ENCODE peak calls at places on chromosomes 6 and 20, in six cellular contexts. E, G, S, A, D and M are unnamed samples.

GRCh38 chr6:56914791-56915658 is 39.9 kb upstream of the BEND6 start:
- DNase-seq in S (no peak), E (no peak), A (no peak), D (no peak), G (no peak), M (no peak)

GRCh38 chr20:18835850-18836249 is 22.3 kb downstream of the SCP2D1 start:
- DNase-seq in D (no peak), G (no peak), A (no peak), S (no peak), E (no peak), M (no peak)

GRCh38 chr6:6984585-6985366 is 123.0 kb upstream of the RREB1 start:
- DNase-seq in S (no peak), G (no peak), A (no peak), E (no peak), D (no peak), M (no peak)

GRCh38 chr20:49821850-49822249 is 9.2 kb downstream of the SLC9A8 start:
- DNase-seq in S (no peak), A (no peak), E (peak), D (no peak), G (no peak), M (no peak)

GRCh38 chr6:14128017-14128416 is 10.4 kb downstream of the CD83 start:
- DNase-seq in S (no peak), E (no peak), G (no peak), A (no peak), D (no peak), M (no peak)

GRCh38 chr20:15406072-15406471 is 1068.7 kb upstream of the FLRT3 start:
- DNase-seq in A (no peak), S (no peak), D (no peak), E (no peak), G (no peak), M (no peak)

GRCh38 chr20:7161690-7162089 is 394.2 kb downstream of the BMP2 start:
- DNase-seq in E (peak), G (no peak), D (no peak), S (no peak), A (no peak), M (peak)

GRCh38 chr6:167238694-167239467 is 52.2 kb upstream of the UNC93A start:
- DNase-seq in D (no peak), G (no peak), A (no peak), S (no peak), E (no peak), M (no peak)

GRCh38 chr6:98924647-98925046 is 23.1 kb downstream of the FBXL4 start:
- DNase-seq in A (no peak), E (no peak), G (no peak), S (no peak), D (no peak), M (no peak)

GRCh38 chr6:7178280-7178679 is 70.5 kb downstream of the RREB1 start:
- DNase-seq in A (no peak), D (no peak), S (no peak), G (no peak), E (no peak), M (no peak)

GRCh38 chr6:13573669-13574110 is 711 bp upstream of the SIRT5 start:
- DNase-seq in E (peak), S (no peak), D (no peak), A (no peak), G (peak), M (peak)

GRCh38 chr20:62625516-62625915 is 16.8 kb upstream of the SLCO4A1 start:
- DNase-seq in A (no peak), E (no peak), D (no peak), G (no peak), S (no peak), M (no peak)

GRCh38 chr20:34522969-34523871 is 7.0 kb downstream of the DYNLRB1 start:
- DNase-seq in E (peak), D (no peak), A (no peak), S (peak), G (no peak), M (peak)

GRCh38 chr6:10320291-10320690 is 94.6 kb downstream of the TFAP2A start:
- DNase-seq in S (no peak), G (no peak), D (no peak), A (no peak), E (no peak), M (no peak)

GRCh38 chr20:57723816-57724215 is 14.0 kb upstream of the PMEPA1 start:
- DNase-seq in S (no peak), G (no peak), E (no peak), A (no peak), D (no peak), M (no peak)

GRCh38 chr20:59608396-59608795 is 4.1 kb downstream of the PHACTR3 start:
- DNase-seq in E (no peak), D (no peak), A (no peak), S (no peak), G (no peak), M (no peak)

GRCh38 chr20:44594730-44595129 is 12.4 kb downstream of the PKIG start:
- DNase-seq in S (peak), E (no peak), G (no peak), D (no peak), A (no peak), M (no peak)

GRCh38 chr20:50141018-50141675 is 12.4 kb downstream of the PEDS1 start:
- DNase-seq in E (no peak), S (no peak), D (no peak), G (no peak), A (no peak), M (no peak)

GRCh38 chr20:10555865-10556308 is 117.9 kb downstream of the JAG1 start:
- DNase-seq in D (no peak), A (no peak), E (no peak), S (no peak), G (no peak), M (peak)

GRCh38 chr6:155100087-155100486 is 105.0 kb downstream of the TIAM2 start:
- DNase-seq in D (no peak), S (no peak), G (no peak), E (no peak), A (no peak), M (no peak)

GRCh38 chr6:134447423-134447822 is 129.5 kb upstream of the SGK1 start:
- DNase-seq in E (no peak), D (no peak), S (no peak), G (no peak), A (no peak), M (no peak)

GRCh38 chr6:19424853-19425252 is 412.3 kb upstream of the ID4 start:
- DNase-seq in A (no peak), D (no peak), G (no peak), S (no peak), E (no peak), M (no peak)

GRCh38 chr6:40788661-40789111 is 201.5 kb upstream of the LRFN2 start:
- DNase-seq in A (no peak), S (no peak), G (no peak), E (no peak), D (no peak), M (no peak)

GRCh38 chr6:124480021-124480430 is 482.2 kb upstream of the RNF217 start:
- DNase-seq in D (no peak), G (no peak), E (no peak), S (no peak), A (no peak), M (no peak)

GRCh38 chr20:10696650-10697049 is 22.9 kb upstream of the JAG1 start:
- DNase-seq in S (no peak), A (no peak), D (no peak), G (no peak), E (no peak), M (no peak)

GRCh38 chr20:44990957-44991356 is 24.6 kb downstream of the STK4 start:
- DNase-seq in A (no peak), E (no peak), S (no peak), D (no peak), G (no peak), M (no peak)

GRCh38 chr6:155444120-155444917 is 11.3 kb downstream of the NOX3 start:
- DNase-seq in G (no peak), E (peak), S (no peak), D (no peak), A (no peak), M (no peak)

GRCh38 chr20:46324960-46325703 is 16.8 kb upstream of the CDH22 start:
- DNase-seq in G (no peak), A (no peak), D (no peak), E (peak), S (no peak), M (peak)

GRCh38 chr6:43096451-43097097 is 20.5 kb downstream of the PTK7 start:
- DNase-seq in G (peak), A (no peak), S (no peak), D (no peak), E (peak), M (peak)

GRCh38 chr20:3358676-3359340 is 48.7 kb downstream of the DNAAF9 start:
- DNase-seq in E (no peak), S (no peak), G (no peak), A (no peak), D (no peak), M (no peak)

GRCh38 chr6:10300071-10300470 is 114.8 kb downstream of the TFAP2A start:
- DNase-seq in G (no peak), S (no peak), E (peak), D (no peak), A (no peak), M (peak)

DNA sequence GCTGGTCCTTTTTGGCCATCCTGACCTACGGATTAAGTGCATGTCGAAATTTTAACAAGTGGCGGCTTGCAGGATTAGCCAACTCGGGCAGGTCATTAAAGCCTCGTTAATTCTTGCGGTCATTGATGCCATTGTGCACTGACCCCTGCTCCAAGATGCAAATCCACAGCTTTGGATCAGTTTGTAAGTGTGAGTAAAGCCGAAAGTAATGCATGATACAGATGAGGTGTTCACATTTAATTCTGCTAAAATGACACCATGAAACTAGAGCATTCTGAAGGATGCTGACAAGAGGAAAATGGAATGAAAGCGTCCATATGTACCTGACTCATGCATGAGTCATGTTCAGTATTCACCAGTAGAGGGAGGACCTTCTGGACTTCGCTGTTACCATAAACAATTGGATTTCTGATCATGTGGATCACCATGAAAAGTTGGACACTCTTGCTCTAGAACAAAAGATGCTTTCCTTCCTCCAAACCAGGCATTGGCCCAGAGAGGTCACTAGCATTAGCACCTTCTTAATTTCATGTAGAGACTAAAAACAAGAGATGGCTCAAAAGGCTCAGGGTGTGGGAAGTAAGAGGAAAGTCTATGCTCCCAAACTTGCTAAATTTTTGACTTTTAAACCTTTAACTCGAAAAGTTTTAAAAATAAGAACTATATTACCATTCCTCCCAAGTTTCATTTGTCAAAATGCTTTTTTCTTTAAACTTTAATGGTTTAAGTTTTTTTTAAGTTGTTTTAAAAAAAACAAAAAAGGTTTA is 48.0 kb downstream of the MUC22 start:
- DNase-seq in A (no peak), S (peak), E (peak), G (no peak), D (no peak), M (peak)
- TF ChIP-seq CTCF in A (peak), S (peak), E (peak), G (peak), D (peak), M (peak)

GRCh38 chr20:63955846-63956663 is at the start of gene UCKL1:
- DNase-seq in G (peak), E (peak), S (peak), A (no peak), D (peak), M (peak)
- TF ChIP-seq CTCF in G (no peak), E (no peak), S (no peak), A (no peak), D (no peak), M (peak)

DNA sequence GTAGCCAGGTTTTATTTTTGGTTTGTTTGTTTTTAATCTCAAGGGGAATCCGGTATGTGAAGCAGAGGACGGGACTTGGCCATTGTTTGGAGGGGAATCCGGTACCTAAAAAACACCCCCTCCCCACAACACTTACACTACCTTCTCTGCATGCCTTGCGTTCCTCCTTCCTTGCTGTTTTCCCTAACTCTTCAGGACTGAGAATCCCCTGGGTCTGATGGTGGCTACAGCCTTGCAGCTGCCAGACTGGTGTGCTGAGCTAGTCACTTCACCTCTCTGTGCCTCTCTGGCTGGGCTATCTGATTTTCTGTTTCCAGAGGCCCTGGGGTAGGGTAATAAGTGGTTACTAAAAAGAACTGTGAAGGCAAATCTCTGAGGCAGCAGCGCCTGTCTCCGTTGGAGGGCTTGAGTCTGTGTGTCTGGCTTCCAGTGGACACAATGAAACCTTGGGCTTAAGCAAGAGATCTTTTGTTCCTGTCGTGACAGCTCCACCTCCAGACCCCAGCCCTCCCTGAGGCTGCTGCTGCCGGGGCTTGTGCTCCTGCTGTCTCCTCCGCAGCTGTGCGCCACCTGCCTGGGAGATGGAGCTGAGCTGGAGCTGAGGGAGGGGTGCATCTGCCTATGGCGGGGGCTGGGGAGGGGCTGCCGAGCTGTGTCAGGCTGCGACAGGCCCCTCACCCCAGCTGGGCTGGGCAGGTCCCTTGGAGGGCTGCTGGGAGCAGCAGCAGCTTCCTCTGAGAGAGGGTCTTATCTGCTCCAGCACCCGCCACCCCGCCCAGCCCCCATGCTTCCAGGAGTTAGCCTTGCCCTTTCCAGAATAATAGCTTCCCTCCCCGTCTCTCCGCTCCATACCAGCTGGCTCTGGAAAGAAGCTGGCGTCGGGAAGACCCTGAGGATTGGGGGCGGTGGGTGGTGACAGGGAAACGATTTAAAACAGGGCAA is 65.8 kb upstream of the CCDC167 start:
- DNase-seq in E (no peak), S (no peak), G (no peak), D (no peak), A (no peak), M (no peak)
- TF ChIP-seq CTCF in E (no peak), S (peak), G (no peak), D (no peak), A (peak), M (no peak)

DNA sequence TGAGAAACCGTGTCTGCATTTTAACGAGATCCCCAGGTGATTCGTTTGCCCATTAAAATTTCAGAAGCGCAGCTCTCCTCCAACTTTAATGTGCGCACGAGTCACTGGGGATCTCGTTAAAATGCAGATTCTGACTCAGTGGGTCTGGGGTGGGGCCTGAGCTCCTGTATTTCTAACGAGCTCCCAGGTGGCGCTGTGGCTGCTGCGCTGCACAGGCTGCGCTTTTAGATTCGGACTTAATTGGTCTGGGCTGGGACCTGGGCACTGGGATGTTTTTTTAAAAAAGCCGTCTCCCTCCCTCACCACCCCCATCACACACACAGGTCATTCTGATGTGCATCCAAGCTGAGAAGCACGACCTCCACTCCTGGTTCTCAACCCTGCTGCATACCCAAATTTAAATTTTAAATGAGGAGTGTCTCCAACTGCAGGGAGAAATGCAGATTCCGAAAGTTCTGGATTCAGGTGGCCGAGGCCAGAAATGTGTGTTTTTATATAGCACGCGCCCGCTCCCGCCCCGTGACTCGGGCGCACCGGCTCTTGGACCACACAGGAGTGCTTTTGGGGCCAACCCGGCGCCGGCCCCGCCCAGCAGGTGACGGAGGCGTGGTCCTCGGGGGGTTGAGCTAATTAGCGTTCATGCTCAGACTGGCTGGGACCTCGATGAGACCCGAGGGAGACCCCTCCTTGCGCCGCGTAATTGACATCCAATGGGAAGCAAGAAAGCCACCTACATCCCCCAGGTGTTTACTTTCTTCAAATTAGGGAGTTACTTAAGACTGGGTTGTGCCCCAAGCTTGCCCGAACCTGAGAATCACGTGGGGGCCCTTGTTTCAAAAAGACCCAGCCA is 85.8 kb downstream of the ZFP64 start:
- DNase-seq in D (no peak), G (no peak), E (no peak), S (no peak), A (no peak), M (peak)
- TF ChIP-seq CTCF in D (no peak), G (no peak), E (no peak), S (peak), A (no peak), M (peak)

DNA sequence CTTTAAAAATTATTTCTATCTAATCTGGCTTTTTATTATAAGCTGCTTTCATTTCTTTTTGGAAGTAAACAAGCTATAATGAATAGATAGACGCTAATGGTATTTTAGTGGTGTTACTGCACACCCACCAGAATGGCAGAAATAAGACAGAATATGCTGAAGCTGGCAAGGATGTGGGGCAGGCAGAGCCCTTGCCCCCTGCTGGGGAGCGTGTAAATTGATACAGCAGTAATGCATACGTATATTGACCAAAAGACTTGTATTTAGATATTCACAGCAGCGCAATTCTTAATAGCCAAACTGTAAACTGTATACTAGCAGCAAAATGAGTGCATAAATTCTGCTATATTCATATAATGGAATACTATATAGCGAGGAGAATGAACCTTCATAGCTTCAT is 35.3 kb downstream of the TMEM181 start:
- DNase-seq in S (no peak), G (no peak), A (no peak), D (no peak), E (no peak), M (peak)
- TF ChIP-seq CTCF in S (peak), G (peak), A (peak), D (no peak), E (no peak), M (no peak)

GRCh38 chr6:156778615-156779205 is 1.5 kb downstream of the ARID1B start:
- DNase-seq in E (peak), D (peak), S (no peak), A (no peak), G (peak), M (no peak)

GRCh38 chr6:156779206-156780116 is 2.3 kb downstream of the ARID1B start:
- DNase-seq in S (no peak), A (no peak), D (no peak), E (peak), G (peak), M (no peak)

GRCh38 chr6:156777577-156777865 is 343 bp downstream of the ARID1B start:
- DNase-seq in S (no peak), E (no peak), G (no peak), D (no peak), A (no peak), M (no peak)

GRCh38 chr6:156776841-156777576 is at the start of gene ARID1B:
- DNase-seq in S (peak), A (no peak), E (peak), G (peak), D (peak), M (peak)

GRCh38 chr6:156777866-156778614 is 862 bp downstream of the ARID1B start:
- DNase-seq in G (peak), E (peak), S (no peak), D (no peak), A (no peak), M (peak)
- TF ChIP-seq CTCF in G (no peak), E (no peak), S (no peak), D (no peak), A (no peak), M (no peak)